ENCODE peak calls at places on chromosome 12, in four cellular contexts. X is BE2C; G is CD8-positive, alpha-beta T cell; A is HFF-Myc. O is an unnamed sample.

GRCh38 chr12:27394676-27395075 is 51.9 kb upstream of the SMCO2 start:
- DNase-seq in X (no peak), G (no peak), A (no peak), O (no peak)

GRCh38 chr12:52415870-52416750 is 10.0 kb upstream of the KRT82 start:
- DNase-seq in X (no peak), G (no peak), A (peak), O (no peak)

GRCh38 chr12:124391340-124392261 is 96.7 kb downstream of the RFLNA start:
- DNase-seq in X (peak), G (peak), A (no peak), O (no peak)

GRCh38 chr12:58378038-58378437 is 436.7 kb downstream of the ATP23 start:
- DNase-seq in X (no peak), G (no peak), A (no peak), O (no peak)

GRCh38 chr12:99250091-99250490 is 397.5 kb upstream of the GARIN6 start:
- DNase-seq in X (no peak), G (no peak), A (no peak), O (no peak)

GRCh38 chr12:54865683-54866324 is 11.5 kb downstream of the MUCL1 start:
- DNase-seq in X (no peak), G (no peak), A (no peak), O (no peak)

GRCh38 chr12:127548123-127548553 is 718.8 kb upstream of the TMEM132C start:
- DNase-seq in X (no peak), G (no peak), A (peak), O (no peak)

GRCh38 chr12:94614288-94614721 is 36.1 kb downstream of the TMCC3 start:
- DNase-seq in X (no peak), G (no peak), A (no peak), O (no peak)

GRCh38 chr12:100077367-100077766 is 65.3 kb downstream of the BLTP3B start:
- DNase-seq in X (no peak), G (no peak), A (no peak), O (no peak)

GRCh38 chr12:82522762-82523161 is 163.9 kb upstream of the TMTC2 start:
- DNase-seq in X (no peak), G (no peak), A (no peak), O (no peak)

GRCh38 chr12:52005903-52006703 is 643 bp upstream of the TAMALIN start:
- DNase-seq in X (no peak), G (peak), A (no peak), O (no peak)

GRCh38 chr12:130818381-130819247 is 20.4 kb downstream of the STX2 start:
- DNase-seq in X (peak), G (peak), A (no peak), O (no peak)

GRCh38 chr12:113119980-113120669 is 15.4 kb downstream of the RASAL1 start:
- DNase-seq in X (no peak), G (no peak), A (no peak), O (no peak)

GRCh38 chr12:111171832-111172231 is 197.1 kb downstream of the PHETA1 start:
- DNase-seq in X (no peak), G (no peak), A (no peak), O (no peak)

GRCh38 chr12:54357802-54358619 is 6.3 kb downstream of the GPR84 start:
- DNase-seq in X (no peak), G (peak), A (no peak), O (no peak)

GRCh38 chr12:71045781-71046180 is 112.0 kb downstream of the TSPAN8 start:
- DNase-seq in X (no peak), G (no peak), A (no peak), O (no peak)

GRCh38 chr12:20305470-20305869 is 62.9 kb upstream of the PDE3A start:
- DNase-seq in X (no peak), G (no peak), A (no peak), O (no peak)

GRCh38 chr12:77087427-77087826 is 22.1 kb upstream of the E2F7 start:
- DNase-seq in X (no peak), G (no peak), A (no peak), O (no peak)

GRCh38 chr12:51717325-51717925 is 126.4 kb downstream of the SCN8A start:
- DNase-seq in X (no peak), G (no peak), A (no peak), O (no peak)

GRCh38 chr12:107436376-107436775 is 249.2 kb upstream of the PWP1 start:
- DNase-seq in X (no peak), G (no peak), A (no peak), O (peak)

GRCh38 chr12:54158581-54158980 is 30.2 kb downstream of the SMUG1 start:
- DNase-seq in X (no peak), G (no peak), A (no peak), O (no peak)

GRCh38 chr12:57046392-57046791 is 3.5 kb downstream of the MYO1A start:
- DNase-seq in X (no peak), G (no peak), A (no peak), O (no peak)

DNA sequence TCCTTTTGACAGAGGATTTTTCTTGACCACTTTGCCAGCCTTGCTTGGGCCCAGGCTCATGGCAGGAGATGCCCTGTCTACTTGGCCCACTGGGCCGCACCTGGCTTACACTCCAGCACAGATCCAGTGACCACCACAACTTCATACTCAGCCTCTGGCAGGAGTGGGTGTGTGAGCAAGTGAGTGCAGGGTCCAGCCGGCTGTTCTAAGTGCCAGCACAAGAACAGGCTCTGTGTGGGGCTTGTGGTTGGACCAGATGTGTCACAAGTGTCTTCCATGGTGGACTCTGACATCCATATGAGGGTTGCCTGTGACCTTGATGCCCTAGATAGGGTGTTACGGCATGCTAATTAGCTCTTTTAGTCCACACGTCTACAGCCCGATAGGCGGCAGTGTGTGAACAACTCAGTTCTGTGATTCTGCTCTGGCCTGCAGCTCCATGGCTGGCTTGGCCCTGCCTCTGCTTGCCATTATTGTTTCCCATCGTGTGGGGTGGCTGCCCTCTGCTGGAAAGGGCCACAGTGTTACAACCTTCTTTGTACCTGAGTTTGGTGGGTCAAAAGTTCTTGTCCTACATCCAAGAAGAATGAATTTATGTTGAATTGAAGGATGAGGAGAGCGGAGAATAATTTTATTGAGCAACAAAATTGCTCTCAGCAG is 1089.1 kb downstream of the SLC6A15 start:
- DNase-seq in X (peak), G (no peak), A (no peak), O (peak)
- TF ChIP-seq CTCF in X (peak), G (no peak), A (peak), O (peak)

GRCh38 chr12:120598674-120599463 is 17.7 kb upstream of the POP5 start:
- DNase-seq in X (peak), G (no peak), A (no peak), O (peak)

GRCh38 chr12:120599672-120600537 is 18.7 kb upstream of the POP5 start:
- DNase-seq in X (no peak), G (no peak), A (no peak), O (no peak)

GRCh38 chr12:120597861-120598260 is 16.7 kb upstream of the POP5 start:
- DNase-seq in X (no peak), G (no peak), A (no peak), O (no peak)

GRCh38 chr12:120592121-120593049 is 11.2 kb upstream of the POP5 start:
- DNase-seq in X (no peak), G (no peak), A (no peak), O (no peak)

GRCh38 chr12:120596901-120597300 is 15.7 kb upstream of the POP5 start:
- DNase-seq in X (no peak), G (no peak), A (no peak), O (no peak)
- H3K4me3 ChIP-seq in X (no peak), G (no peak), A (no peak), O (no peak)

GRCh38 chr12:12645485-12645884 is 33.8 kb downstream of the CREBL2 start:
- DNase-seq in X (peak), G (peak), A (peak), O (no peak)
- TF ChIP-seq CTCF in X (peak), G (peak), A (peak), O (peak)

DNA sequence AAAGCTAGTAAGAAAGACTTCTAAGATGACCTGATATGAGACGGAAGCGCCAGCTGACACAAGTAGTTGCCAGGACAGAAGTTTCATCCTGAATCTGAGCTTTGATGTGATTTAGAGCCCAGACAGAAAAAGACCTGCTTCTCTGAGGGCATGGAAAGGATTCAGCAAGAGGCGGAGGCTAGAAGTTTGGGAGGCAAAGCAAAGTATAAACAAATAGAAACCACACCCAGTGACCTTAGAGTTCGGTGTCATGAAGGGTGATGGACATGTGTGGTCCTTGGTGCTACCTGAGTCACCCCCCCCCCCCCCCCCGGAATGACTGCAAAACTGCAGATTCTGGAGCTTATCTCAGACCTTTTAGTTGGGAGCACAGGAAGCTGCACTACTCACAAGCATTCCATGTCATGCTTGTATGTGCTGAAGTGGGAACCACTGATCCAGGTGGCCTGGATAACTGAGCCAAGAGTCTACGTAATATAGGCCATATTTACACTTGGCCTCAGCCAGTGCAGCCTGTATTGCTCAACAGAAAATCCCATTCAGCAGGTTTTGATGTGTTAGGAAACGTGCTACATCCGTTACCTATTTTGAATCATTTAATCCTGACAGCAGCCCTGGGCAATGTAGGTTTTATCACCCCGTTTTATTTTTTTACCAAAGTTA is 191.4 kb downstream of the ANO6 start:
- DNase-seq in X (no peak), G (no peak), A (no peak), O (no peak)
- H3K4me3 ChIP-seq in X (no peak), G (no peak), A (no peak), O (no peak)

GRCh38 chr12:3337944-3338343 is 153.1 kb upstream of the PRMT8 start:
- DNase-seq in X (no peak), G (no peak), A (no peak), O (no peak)

GRCh38 chr12:3336606-3337311 is 154.2 kb upstream of the PRMT8 start:
- DNase-seq in X (no peak), G (no peak), A (no peak), O (no peak)

GRCh38 chr12:3339221-3339620 is 151.8 kb upstream of the PRMT8 start:
- DNase-seq in X (no peak), G (no peak), A (no peak), O (no peak)

GRCh38 chr12:3341594-3341993 is 149.4 kb upstream of the PRMT8 start:
- DNase-seq in X (no peak), G (no peak), A (no peak), O (no peak)

DNA sequence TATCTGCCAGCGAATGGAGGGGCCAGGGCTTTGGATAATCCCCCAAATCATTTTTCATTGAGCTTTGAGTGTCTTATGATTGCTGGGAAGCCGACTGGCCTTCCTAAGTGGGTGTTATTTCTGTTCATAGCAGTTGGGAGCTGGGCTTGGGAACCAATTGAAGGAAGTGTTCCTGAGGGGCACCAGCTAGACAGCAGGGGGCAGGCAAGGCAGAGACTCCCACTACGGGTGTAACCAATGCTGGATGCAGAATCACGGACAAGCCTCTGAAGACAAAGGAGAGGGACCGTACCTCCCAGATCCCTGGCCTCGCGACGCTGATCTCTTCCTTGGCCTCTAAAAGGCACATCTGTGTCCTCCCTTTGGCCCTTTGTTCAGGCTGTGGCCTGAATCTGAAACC is 149.0 kb upstream of the PRMT8 start:
- DNase-seq in X (peak), G (no peak), A (peak), O (no peak)
- TF ChIP-seq CTCF in X (peak), G (no peak), A (peak), O (peak)

GRCh38 chr12:39442895-39443703 is at the start of gene KIF21A:
- DNase-seq in X (peak), G (peak), A (peak), O (peak)

GRCh38 chr12:39440781-39441180 is 2.1 kb downstream of the KIF21A start:
- DNase-seq in X (peak), G (no peak), A (no peak), O (no peak)

GRCh38 chr12:39440101-39440500 is 2.8 kb downstream of the KIF21A start:
- DNase-seq in X (no peak), G (no peak), A (no peak), O (no peak)

GRCh38 chr12:39441963-39442894 is 691 bp downstream of the KIF21A start:
- DNase-seq in X (peak), G (no peak), A (no peak), O (peak)

GRCh38 chr12:39441189-39441962 is 1.5 kb downstream of the KIF21A start:
- DNase-seq in X (no peak), G (no peak), A (no peak), O (no peak)
- H3K4me3 ChIP-seq in X (peak), G (peak), A (peak), O (peak)

DNA sequence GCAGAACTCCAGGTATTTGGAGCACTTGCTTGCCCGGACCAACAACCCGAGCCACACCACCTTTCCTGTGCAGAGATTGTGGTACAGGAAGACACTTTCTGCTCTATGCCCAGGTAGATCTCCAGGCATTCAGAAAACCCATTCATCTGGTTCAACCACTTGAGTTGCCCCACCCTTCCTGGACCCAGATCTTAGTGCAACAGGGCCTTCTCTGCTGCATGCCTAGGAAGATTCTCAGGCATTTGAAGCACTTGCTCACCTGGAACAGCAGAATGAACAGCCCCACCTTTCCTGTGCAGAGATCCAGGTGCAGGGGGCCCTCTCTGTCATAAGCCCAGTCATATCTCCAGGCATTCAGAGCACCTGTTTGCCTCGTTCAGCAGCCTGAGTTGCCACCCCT is 412.8 kb upstream of the MGAT4C start:
- DNase-seq in X (no peak), G (no peak), A (no peak), O (no peak)
- TF ChIP-seq CTCF in X (no peak), G (no peak), A (no peak), O (no peak)

GRCh38 chr12:119594399-119594730 is 791 bp downstream of the TMEM233 start:
- DNase-seq in X (no peak), G (no peak), A (no peak), O (no peak)
- H3K4me3 ChIP-seq in X (no peak), G (no peak), A (peak), O (peak)

GRCh38 chr12:66036317-66036716 is 94.2 kb downstream of the LLPH start:
- DNase-seq in X (no peak), G (no peak), A (peak), O (peak)

GRCh38 chr12:66032739-66033138 is 97.8 kb downstream of the LLPH start:
- DNase-seq in X (no peak), G (no peak), A (no peak), O (no peak)

GRCh38 chr12:66030217-66030781 is 100.3 kb downstream of the LLPH start:
- DNase-seq in X (no peak), G (no peak), A (no peak), O (no peak)

DNA sequence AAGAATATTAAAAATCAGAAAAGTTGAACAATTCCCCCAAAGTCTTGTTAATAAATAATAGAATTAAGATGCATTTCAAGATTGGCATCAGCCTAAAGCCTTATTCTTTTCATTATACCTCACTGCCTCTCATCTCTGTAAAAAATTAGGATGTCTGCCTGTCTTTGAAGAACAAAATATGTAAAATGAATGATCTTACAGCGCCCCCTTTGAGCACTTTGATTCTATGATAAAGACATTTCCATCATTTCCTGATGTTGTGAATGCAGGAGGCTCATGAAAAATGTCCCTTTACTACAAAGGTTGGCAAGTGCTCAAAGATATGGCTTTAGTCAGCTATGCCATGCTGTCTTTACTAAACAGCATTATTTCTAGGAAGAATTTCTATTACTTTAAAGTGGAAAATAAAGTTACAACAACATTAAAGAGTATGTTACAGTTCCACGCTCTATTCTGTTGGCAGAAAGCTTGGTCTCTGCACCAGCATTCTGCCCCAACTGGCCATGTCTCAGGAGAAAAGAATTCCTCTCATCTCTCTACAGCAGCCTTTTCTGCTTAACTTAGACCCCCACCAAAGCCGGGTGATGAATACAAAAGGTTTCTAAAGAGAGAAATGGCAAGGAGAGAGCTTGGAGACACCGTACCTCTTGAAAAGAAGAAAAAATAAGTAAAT is 95.1 kb downstream of the LLPH start:
- DNase-seq in X (no peak), G (no peak), A (peak), O (no peak)
- TF ChIP-seq CTCF in X (no peak), G (no peak), A (peak), O (peak)

GRCh38 chr12:96773031-96773430 is 134.0 kb upstream of the NEDD1 start:
- DNase-seq in X (no peak), G (no peak), A (no peak), O (no peak)
- H3K4me3 ChIP-seq in X (no peak), G (no peak), A (no peak), O (no peak)